ENCODE peak calls at places on chromosome 12, in nine cellular contexts. X, M, O, P, K, F, N, T and R are unnamed samples.

GRCh38 chr12:99137124-99137845 is 492.2 kb downstream of the APAF1 start:
- DNase-seq in X (no peak), M (no peak), O (no peak), P (no peak), K (no peak), F (no peak), N (no peak), T (no peak), R (no peak)

GRCh38 chr12:46571593-46571992 is 199.0 kb upstream of the SLC38A2 start:
- DNase-seq in X (no peak), M (no peak), O (no peak), P (no peak), K (no peak), F (no peak), N (no peak), T (no peak), R (no peak)

GRCh38 chr12:27999970-28000369 is 27.4 kb upstream of the PTHLH start:
- DNase-seq in X (no peak), M (no peak), O (no peak), P (no peak), K (no peak), F (no peak), N (no peak), T (peak; percentile 2), R (no peak)

GRCh38 chr12:86186449-86186848 is 69.7 kb downstream of the MGAT4C start:
- DNase-seq in X (no peak), M (no peak), O (no peak), P (no peak), K (no peak), F (no peak), N (no peak), T (peak; percentile 19), R (no peak)

GRCh38 chr12:24742378-24742777 is 206.5 kb downstream of the BCAT1 start:
- DNase-seq in X (peak; percentile 59), M (no peak), O (no peak), P (no peak), K (no peak), F (peak; percentile 68), N (no peak), T (no peak), R (no peak)

GRCh38 chr12:101670007-101670671 is 27.3 kb upstream of the CHPT1 start:
- DNase-seq in X (peak; percentile 70), M (no peak), O (no peak), P (no peak), K (no peak), F (peak; percentile 44), N (peak; percentile 16), T (peak; percentile 33), R (peak; percentile 73)

GRCh38 chr12:121861549-121862254 is 3.0 kb upstream of the HPD start:
- DNase-seq in X (no peak), M (no peak), O (no peak), P (no peak), K (no peak), F (no peak), N (no peak), T (no peak), R (no peak)

GRCh38 chr12:46944104-46944503 is 118.3 kb upstream of the SLC38A4 start:
- DNase-seq in X (peak; percentile 30), M (no peak), O (no peak), P (no peak), K (no peak), F (no peak), N (no peak), T (peak; percentile 88), R (no peak)